ENCODE peak calls at places on chromosomes 16 and 17, in nine cellular contexts. O is HAP-1; A is adipocyte; Y is fibroblast of pulmonary artery; M is CD8-positive, alpha-beta memory T cell; D is SK-N-SH; T is IMR-90; V is stomach; R is skeletal muscle cell. N is an unnamed sample.

GRCh38 chr17:68705331-68706166 is 104.4 kb upstream of the FAM20A start:
- DNase-seq in A (peak), R (peak), M (no peak), T (peak), Y (no peak), V (no peak), D (no peak), O (no peak), N (no peak)

GRCh38 chr17:7767425-7768021 is 50.0 kb downstream of the DNAH2 start:
- DNase-seq in T (peak), Y (peak), D (no peak), M (no peak), A (no peak), R (no peak), O (no peak), V (no peak), N (no peak)

GRCh38 chr16:1019934-1020305 is 38.4 kb downstream of the SOX8 start:
- DNase-seq in R (no peak), M (no peak), A (no peak), V (no peak), D (peak), O (no peak), Y (no peak), T (no peak), N (no peak)

GRCh38 chr16:27450836-27451341 is 48.9 kb downstream of the IL21R start:
- DNase-seq in M (peak), V (no peak), R (no peak), T (no peak), O (no peak), A (no peak), D (no peak), Y (peak), N (no peak)

GRCh38 chr16:1169285-1170075 is 16.6 kb downstream of the CACNA1H start:
- DNase-seq in V (no peak), D (no peak), M (no peak), O (no peak), R (no peak), T (no peak), A (no peak), Y (no peak), N (no peak)

GRCh38 chr17:80786470-80786869 is 205.2 kb upstream of the CHMP6 start:
- DNase-seq in V (no peak), Y (no peak), A (no peak), O (no peak), M (no peak), T (no peak), D (no peak), R (peak), N (no peak)

GRCh38 chr17:62703269-62703775 is 75.9 kb downstream of the MRC2 start:
- DNase-seq in D (no peak), O (no peak), A (peak), R (no peak), V (peak), Y (no peak), T (peak), M (no peak), N (peak)

GRCh38 chr16:79980650-79981521 is 380.3 kb upstream of the MAF start:
- DNase-seq in Y (no peak), M (no peak), V (no peak), O (peak), D (no peak), T (no peak), A (no peak), R (no peak), N (no peak)

GRCh38 chr17:4583206-4583605 is 1.1 kb upstream of the SMTNL2 start:
- DNase-seq in V (no peak), R (no peak), M (no peak), T (no peak), O (no peak), D (no peak), A (no peak), Y (no peak), N (no peak)

GRCh38 chr17:53353919-53354351 is 468.8 kb upstream of the KIF2B start:
- DNase-seq in A (no peak), M (no peak), T (no peak), Y (no peak), R (no peak), O (no peak), D (peak), V (peak), N (no peak)

GRCh38 chr16:75248142-75248535 is 3.3 kb downstream of the BCAR1 start:
- DNase-seq in M (no peak), O (no peak), A (no peak), Y (no peak), R (no peak), V (peak), T (no peak), D (no peak), N (no peak)

GRCh38 chr17:44197980-44198720 is 1.5 kb downstream of the ATXN7L3 start:
- DNase-seq in Y (peak), O (no peak), M (no peak), R (no peak), A (peak), D (no peak), T (peak), V (no peak), N (no peak)

GRCh38 chr17:49687878-49688491 is 10.1 kb upstream of the SPOP start:
- DNase-seq in O (no peak), V (no peak), T (peak), A (no peak), Y (peak), R (no peak), D (no peak), M (no peak), N (no peak)

GRCh38 chr16:69707920-69708683 is 18.3 kb downstream of the NQO1 start:
- DNase-seq in D (no peak), T (no peak), Y (no peak), O (no peak), R (no peak), V (no peak), A (no peak), M (no peak), N (peak)

GRCh38 chr17:14197582-14197981 is 39.1 kb downstream of the CDRT15 start:
- DNase-seq in R (no peak), O (no peak), T (no peak), V (peak), M (no peak), Y (no peak), D (no peak), A (no peak), N (no peak)

GRCh38 chr17:64773836-64774761 is 112.0 kb upstream of the SMURF2 start:
- DNase-seq in Y (peak), T (peak), D (peak), R (no peak), O (peak), V (peak), A (peak), M (no peak), N (no peak)

GRCh38 chr17:45935710-45936509 is 41.6 kb downstream of the MAPT start:
- DNase-seq in M (no peak), V (no peak), T (no peak), O (no peak), R (no peak), A (no peak), Y (no peak), D (no peak), N (no peak)
- H3K4me3 ChIP-seq in M (no peak), V (no peak), T (no peak), O (no peak), R (no peak), A (no peak), Y (no peak), D (no peak), N (no peak)

GRCh38 chr16:2715519-2715918 is 4.5 kb downstream of the PRSS27 start:
- DNase-seq in Y (peak), A (peak), O (peak), V (peak), R (peak), M (peak), T (peak), D (no peak), N (no peak)
- H3K4me3 ChIP-seq in Y (no peak), A (no peak), O (no peak), V (peak), R (peak), M (no peak), T (no peak), D (no peak), N (no peak)

DNA sequence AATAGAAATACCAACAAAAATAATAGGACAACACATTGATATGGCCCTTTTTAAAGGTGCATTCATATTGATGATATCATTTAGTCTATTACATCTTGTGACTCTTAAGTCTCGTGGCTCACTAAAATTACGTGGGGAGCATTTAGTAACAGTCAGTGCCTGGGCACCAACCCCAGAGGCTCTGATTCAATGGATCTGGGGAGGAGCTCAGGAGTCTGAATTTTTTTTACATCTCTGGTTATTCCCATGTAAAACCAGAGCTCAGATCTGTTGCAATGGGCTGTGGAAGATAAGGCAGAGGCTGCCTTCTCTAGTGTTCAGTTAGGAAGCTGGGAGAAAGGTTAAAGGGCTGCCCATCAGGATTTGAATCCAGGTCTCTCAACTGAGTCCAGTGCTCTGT is 549.9 kb upstream of the CDH5 start:
- DNase-seq in V (no peak), O (no peak), Y (no peak), T (no peak), M (no peak), A (no peak), D (no peak), R (no peak), N (no peak)
- H3K4me3 ChIP-seq in V (no peak), O (no peak), Y (no peak), T (no peak), M (no peak), A (no peak), D (no peak), R (no peak), N (no peak)

GRCh38 chr16:81780350-81780749 is 1.3 kb downstream of the PLCG2 start:
- DNase-seq in V (no peak), D (no peak), A (no peak), T (no peak), M (no peak), Y (no peak), R (no peak), O (no peak), N (no peak)
- H3K4me3 ChIP-seq in V (peak), D (no peak), A (no peak), T (no peak), M (no peak), Y (no peak), R (no peak), O (peak), N (no peak)

GRCh38 chr17:76537578-76538280 is at the start of gene CYGB:
- DNase-seq in M (no peak), O (no peak), Y (peak), T (no peak), R (no peak), D (peak), V (no peak), A (peak), N (no peak)
- H3K4me3 ChIP-seq in M (no peak), O (no peak), Y (peak), T (peak), R (peak), D (peak), V (peak), A (peak), N (peak)

GRCh38 chr17:79075861-79076406 is 1.3 kb downstream of the ENGASE start:
- DNase-seq in A (no peak), M (no peak), D (no peak), T (no peak), V (no peak), Y (no peak), R (no peak), O (no peak), N (no peak)
- H3K4me3 ChIP-seq in A (peak), M (peak), D (peak), T (peak), V (peak), Y (peak), R (peak), O (peak), N (peak)

GRCh38 chr17:75486151-75486550 is 29.2 kb downstream of the CASKIN2 start:
- DNase-seq in V (no peak), A (no peak), O (no peak), R (no peak), D (no peak), T (no peak), Y (no peak), M (no peak), N (no peak)

GRCh38 chr17:75485688-75486087 is 29.3 kb downstream of the TMEM94 start:
- DNase-seq in M (no peak), V (no peak), T (no peak), O (no peak), D (no peak), A (no peak), R (no peak), Y (no peak), N (no peak)

GRCh38 chr17:75486951-75487350 is 28.4 kb downstream of the CASKIN2 start:
- DNase-seq in D (no peak), Y (no peak), M (no peak), O (no peak), V (no peak), A (no peak), T (no peak), R (no peak), N (no peak)

GRCh38 chr17:75488693-75489510 is 26.4 kb downstream of the CASKIN2 start:
- DNase-seq in R (no peak), T (no peak), D (peak), M (no peak), A (no peak), Y (no peak), O (no peak), V (no peak), N (no peak)

DNA sequence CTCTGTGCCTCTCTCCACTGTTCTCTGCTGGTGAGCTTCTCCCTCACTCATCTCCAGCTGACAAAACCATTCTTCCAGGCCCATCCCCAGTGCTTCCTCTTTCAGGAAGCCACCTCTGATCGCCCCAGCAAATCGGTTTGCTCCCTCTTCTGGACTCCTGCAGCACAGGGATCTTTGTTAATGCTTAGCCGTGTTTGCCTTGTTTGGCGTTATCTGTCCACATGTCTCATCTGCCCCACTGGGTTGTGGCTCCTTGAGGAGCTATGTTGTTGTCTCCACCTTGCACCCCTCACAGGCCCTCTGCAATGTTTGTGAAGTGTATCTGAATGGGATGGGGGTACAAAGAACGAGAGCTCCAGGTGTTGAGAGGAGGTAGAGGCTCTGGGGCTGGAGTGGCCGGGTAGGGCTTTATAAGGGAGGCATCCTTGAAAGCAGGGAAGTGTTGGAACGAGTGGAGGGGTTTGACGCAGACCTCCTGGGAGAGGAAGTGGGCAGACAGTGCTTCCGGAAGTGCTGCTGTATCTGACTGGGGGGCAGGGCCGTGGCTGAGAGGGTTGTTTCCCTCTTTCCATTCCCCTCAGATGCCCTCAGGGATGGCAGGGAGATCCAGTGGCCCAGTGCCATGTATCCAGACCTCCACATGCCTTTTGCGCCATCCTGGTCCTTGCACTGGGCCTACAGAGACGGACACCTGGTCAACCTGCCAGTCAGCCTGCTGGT is 27.8 kb downstream of the CASKIN2 start:
- DNase-seq in A (no peak), O (no peak), D (no peak), V (no peak), M (peak), Y (peak), T (no peak), R (no peak), N (no peak)
- H3K4me3 ChIP-seq in A (no peak), O (no peak), D (no peak), V (no peak), M (peak), Y (no peak), T (no peak), R (no peak), N (no peak)

DNA sequence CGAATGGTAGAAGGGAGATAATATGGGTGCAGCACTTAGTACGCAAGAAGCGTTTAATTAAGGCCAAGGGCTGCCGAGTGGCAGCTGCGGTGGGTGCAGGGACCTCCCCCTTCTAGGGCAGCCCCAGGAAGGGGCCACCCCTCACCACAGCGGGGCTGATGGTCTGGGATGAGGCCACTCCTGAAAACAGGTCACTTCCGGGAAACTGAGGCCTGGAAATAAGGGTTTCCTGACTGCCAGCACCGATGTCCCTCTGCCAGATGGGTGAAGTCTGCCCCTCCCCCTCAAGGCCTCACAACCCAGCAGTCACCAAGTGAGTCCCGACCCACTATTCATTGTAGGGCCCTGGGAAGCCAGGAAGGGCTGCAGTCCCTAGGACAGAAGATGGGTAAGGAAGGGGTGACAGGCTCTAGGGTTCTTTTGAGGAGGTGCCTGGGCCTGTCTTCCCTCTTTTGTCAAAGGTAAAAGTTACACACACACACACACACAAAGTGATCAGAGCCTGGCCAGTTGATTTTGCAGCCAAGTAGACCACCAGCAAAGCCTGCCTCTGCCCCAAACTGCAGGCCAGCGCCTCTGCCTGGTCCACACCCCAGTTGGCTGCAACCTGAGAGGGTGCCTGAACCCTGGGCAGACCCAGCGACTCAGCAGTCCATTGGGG is 12.5 kb downstream of the SREBF1 start:
- DNase-seq in A (no peak), D (peak), O (peak), T (no peak), Y (no peak), M (peak), R (no peak), V (no peak), N (no peak)
- H3K4me3 ChIP-seq in A (peak), D (peak), O (peak), T (no peak), Y (peak), M (peak), R (peak), V (peak), N (peak)

GRCh38 chr16:89491974-89492687 is 1.8 kb upstream of the ANKRD11 start:
- DNase-seq in Y (no peak), R (no peak), O (no peak), A (no peak), D (peak), M (no peak), V (no peak), T (no peak), N (no peak)
- H3K4me3 ChIP-seq in Y (peak), R (peak), O (peak), A (peak), D (peak), M (no peak), V (peak), T (peak), N (peak)

N was measured in epithelial cell of proximal tubule.